ENCODE peak calls at places on chromosomes 4 and X, in eight cellular contexts. One of them, this sample, is unnamed.

GRCh38 chr4:140004580-140005314 is 149.2 kb downstream of the MAML3 start:
- DNase-seq in A673: peak
- DNase-seq in nephron progenitor cell: peak
- DNase-seq in epithelial cell of esophagus: peak
- DNase-seq in AG09319: no peak
- DNase-seq in glutamatergic neuron: peak
- DNase-seq in cardiac muscle cell: peak
- DNase-seq in GM13976: no peak
- DNase-seq in this sample: no peak

GRCh38 chr4:89123418-89123817 is 12.1 kb downstream of the TIGD2 start:
- DNase-seq in A673: no peak
- DNase-seq in nephron progenitor cell: no peak
- DNase-seq in epithelial cell of esophagus: peak
- DNase-seq in AG09319: no peak
- DNase-seq in glutamatergic neuron: no peak
- DNase-seq in cardiac muscle cell: no peak
- DNase-seq in GM13976: no peak
- DNase-seq in this sample: no peak

GRCh38 chr4:78345237-78345636 is 206.3 kb upstream of the ANXA3 start:
- DNase-seq in A673: no peak
- DNase-seq in nephron progenitor cell: no peak
- DNase-seq in epithelial cell of esophagus: no peak
- DNase-seq in AG09319: no peak
- DNase-seq in glutamatergic neuron: no peak
- DNase-seq in cardiac muscle cell: no peak
- DNase-seq in GM13976: no peak
- DNase-seq in this sample: no peak

GRCh38 chr4:189785257-189785656 is 155.4 kb upstream of the FRG1 start:
- DNase-seq in A673: no peak
- DNase-seq in nephron progenitor cell: no peak
- DNase-seq in epithelial cell of esophagus: no peak
- DNase-seq in AG09319: no peak
- DNase-seq in glutamatergic neuron: no peak
- DNase-seq in cardiac muscle cell: no peak
- DNase-seq in GM13976: no peak
- DNase-seq in this sample: no peak

GRCh38 chr4:25951390-25951952 is 37.5 kb downstream of the SMIM20 start:
- DNase-seq in A673: no peak
- DNase-seq in nephron progenitor cell: peak
- DNase-seq in epithelial cell of esophagus: no peak
- DNase-seq in AG09319: no peak
- DNase-seq in glutamatergic neuron: no peak
- DNase-seq in cardiac muscle cell: no peak
- DNase-seq in GM13976: no peak
- DNase-seq in this sample: no peak

GRCh38 chr4:88208146-88208545 is 49.7 kb upstream of the ABCG2 start:
- DNase-seq in A673: no peak
- DNase-seq in nephron progenitor cell: no peak
- DNase-seq in epithelial cell of esophagus: no peak
- DNase-seq in AG09319: no peak
- DNase-seq in glutamatergic neuron: no peak
- DNase-seq in cardiac muscle cell: no peak
- DNase-seq in GM13976: no peak
- DNase-seq in this sample: no peak

GRCh38 chrX:69919749-69920148 is 130.0 kb downstream of the AWAT2 start:
- DNase-seq in A673: no peak
- DNase-seq in nephron progenitor cell: no peak
- DNase-seq in epithelial cell of esophagus: no peak
- DNase-seq in AG09319: no peak
- DNase-seq in glutamatergic neuron: no peak
- DNase-seq in cardiac muscle cell: peak
- DNase-seq in GM13976: no peak
- DNase-seq in this sample: no peak

GRCh38 chr4:15428611-15429010 is 778 bp downstream of the C1QTNF7 start:
- DNase-seq in A673: no peak
- DNase-seq in nephron progenitor cell: no peak
- DNase-seq in epithelial cell of esophagus: peak
- DNase-seq in AG09319: no peak
- DNase-seq in glutamatergic neuron: no peak
- DNase-seq in cardiac muscle cell: no peak
- DNase-seq in GM13976: no peak
- DNase-seq in this sample: no peak

GRCh38 chr4:159787901-159788300 is 685.0 kb downstream of the RAPGEF2 start:
- DNase-seq in A673: peak
- DNase-seq in nephron progenitor cell: no peak
- DNase-seq in epithelial cell of esophagus: peak
- DNase-seq in AG09319: no peak
- DNase-seq in glutamatergic neuron: no peak
- DNase-seq in cardiac muscle cell: no peak
- DNase-seq in GM13976: no peak
- DNase-seq in this sample: no peak

GRCh38 chr4:46933686-46934085 is 24.6 kb upstream of the COX7B2 start:
- DNase-seq in A673: no peak
- DNase-seq in nephron progenitor cell: no peak
- DNase-seq in epithelial cell of esophagus: peak
- DNase-seq in AG09319: no peak
- DNase-seq in glutamatergic neuron: no peak
- DNase-seq in cardiac muscle cell: no peak
- DNase-seq in GM13976: no peak
- DNase-seq in this sample: no peak

GRCh38 chr4:183348706-183349659 is 26.8 kb upstream of the CLDN24 start:
- DNase-seq in A673: no peak
- DNase-seq in nephron progenitor cell: no peak
- DNase-seq in epithelial cell of esophagus: peak
- DNase-seq in AG09319: peak
- DNase-seq in glutamatergic neuron: no peak
- DNase-seq in cardiac muscle cell: peak
- DNase-seq in GM13976: no peak
- DNase-seq in this sample: no peak

GRCh38 chr4:172850838-172851237 is 317.8 kb upstream of the GALNT7 start:
- DNase-seq in A673: peak
- DNase-seq in nephron progenitor cell: no peak
- DNase-seq in epithelial cell of esophagus: peak
- DNase-seq in AG09319: no peak
- DNase-seq in glutamatergic neuron: no peak
- DNase-seq in cardiac muscle cell: peak
- DNase-seq in GM13976: no peak
- DNase-seq in this sample: no peak

GRCh38 chr4:117400039-117400835 is 314.9 kb upstream of the TRAM1L1 start:
- DNase-seq in A673: peak
- DNase-seq in nephron progenitor cell: no peak
- DNase-seq in epithelial cell of esophagus: peak
- DNase-seq in AG09319: no peak
- DNase-seq in glutamatergic neuron: no peak
- DNase-seq in cardiac muscle cell: peak
- DNase-seq in GM13976: no peak
- DNase-seq in this sample: no peak

GRCh38 chr4:103306870-103307345 is 108.8 kb upstream of the CENPE start:
- DNase-seq in A673: no peak
- DNase-seq in nephron progenitor cell: peak
- DNase-seq in epithelial cell of esophagus: peak
- DNase-seq in AG09319: no peak
- DNase-seq in glutamatergic neuron: no peak
- DNase-seq in cardiac muscle cell: peak
- DNase-seq in GM13976: no peak
- DNase-seq in this sample: no peak

GRCh38 chr4:3853388-3854035 is 87.3 kb downstream of the ADRA2C start:
- DNase-seq in A673: no peak
- DNase-seq in nephron progenitor cell: no peak
- DNase-seq in epithelial cell of esophagus: no peak
- DNase-seq in AG09319: no peak
- DNase-seq in glutamatergic neuron: no peak
- DNase-seq in cardiac muscle cell: no peak
- DNase-seq in GM13976: no peak
- DNase-seq in this sample: no peak

GRCh38 chr4:105963461-105964400 is 68.5 kb downstream of the NPNT start:
- DNase-seq in A673: no peak
- DNase-seq in nephron progenitor cell: no peak
- DNase-seq in epithelial cell of esophagus: peak
- DNase-seq in AG09319: no peak
- DNase-seq in glutamatergic neuron: no peak
- DNase-seq in cardiac muscle cell: no peak
- DNase-seq in GM13976: no peak
- DNase-seq in this sample: no peak

GRCh38 chr4:74479009-74479408 is 34.1 kb downstream of the AREG start:
- DNase-seq in A673: no peak
- DNase-seq in nephron progenitor cell: no peak
- DNase-seq in epithelial cell of esophagus: no peak
- DNase-seq in AG09319: no peak
- DNase-seq in glutamatergic neuron: no peak
- DNase-seq in cardiac muscle cell: no peak
- DNase-seq in GM13976: no peak
- DNase-seq in this sample: no peak

GRCh38 chr4:183571350-183572076 is 66.7 kb downstream of the ING2 start:
- DNase-seq in A673: no peak
- DNase-seq in nephron progenitor cell: no peak
- DNase-seq in epithelial cell of esophagus: peak
- DNase-seq in AG09319: no peak
- DNase-seq in glutamatergic neuron: no peak
- DNase-seq in cardiac muscle cell: peak
- DNase-seq in GM13976: no peak
- DNase-seq in this sample: no peak

GRCh38 chrX:110219920-110220319 is 98.0 kb downstream of the AMMECR1 start:
- DNase-seq in A673: no peak
- DNase-seq in nephron progenitor cell: no peak
- DNase-seq in epithelial cell of esophagus: peak
- DNase-seq in AG09319: no peak
- DNase-seq in glutamatergic neuron: no peak
- DNase-seq in cardiac muscle cell: peak
- DNase-seq in GM13976: no peak
- DNase-seq in this sample: no peak

GRCh38 chr4:184833046-184833838 is 7.5 kb upstream of the ACSL1 start:
- DNase-seq in A673: no peak
- DNase-seq in nephron progenitor cell: no peak
- DNase-seq in epithelial cell of esophagus: no peak
- DNase-seq in AG09319: no peak
- DNase-seq in glutamatergic neuron: peak
- DNase-seq in cardiac muscle cell: no peak
- DNase-seq in GM13976: no peak
- DNase-seq in this sample: no peak

GRCh38 chr4:15037923-15038541 is 35.8 kb downstream of the CPEB2 start:
- DNase-seq in A673: no peak
- DNase-seq in nephron progenitor cell: no peak
- DNase-seq in epithelial cell of esophagus: no peak
- DNase-seq in AG09319: no peak
- DNase-seq in glutamatergic neuron: no peak
- DNase-seq in cardiac muscle cell: no peak
- DNase-seq in GM13976: no peak
- DNase-seq in this sample: no peak

GRCh38 chr4:38759077-38759789 is 23.6 kb downstream of the TLR10 start:
- DNase-seq in A673: peak
- DNase-seq in nephron progenitor cell: peak
- DNase-seq in epithelial cell of esophagus: peak
- DNase-seq in AG09319: no peak
- DNase-seq in glutamatergic neuron: peak
- DNase-seq in cardiac muscle cell: peak
- DNase-seq in GM13976: peak
- DNase-seq in this sample: peak
- TF ChIP-seq CTCF in A673: peak
- TF ChIP-seq CTCF in nephron progenitor cell: peak
- TF ChIP-seq CTCF in epithelial cell of esophagus: peak
- TF ChIP-seq CTCF in AG09319: peak
- TF ChIP-seq CTCF in glutamatergic neuron: peak
- TF ChIP-seq CTCF in cardiac muscle cell: peak
- TF ChIP-seq CTCF in GM13976: peak
- TF ChIP-seq CTCF in this sample: peak

DNA sequence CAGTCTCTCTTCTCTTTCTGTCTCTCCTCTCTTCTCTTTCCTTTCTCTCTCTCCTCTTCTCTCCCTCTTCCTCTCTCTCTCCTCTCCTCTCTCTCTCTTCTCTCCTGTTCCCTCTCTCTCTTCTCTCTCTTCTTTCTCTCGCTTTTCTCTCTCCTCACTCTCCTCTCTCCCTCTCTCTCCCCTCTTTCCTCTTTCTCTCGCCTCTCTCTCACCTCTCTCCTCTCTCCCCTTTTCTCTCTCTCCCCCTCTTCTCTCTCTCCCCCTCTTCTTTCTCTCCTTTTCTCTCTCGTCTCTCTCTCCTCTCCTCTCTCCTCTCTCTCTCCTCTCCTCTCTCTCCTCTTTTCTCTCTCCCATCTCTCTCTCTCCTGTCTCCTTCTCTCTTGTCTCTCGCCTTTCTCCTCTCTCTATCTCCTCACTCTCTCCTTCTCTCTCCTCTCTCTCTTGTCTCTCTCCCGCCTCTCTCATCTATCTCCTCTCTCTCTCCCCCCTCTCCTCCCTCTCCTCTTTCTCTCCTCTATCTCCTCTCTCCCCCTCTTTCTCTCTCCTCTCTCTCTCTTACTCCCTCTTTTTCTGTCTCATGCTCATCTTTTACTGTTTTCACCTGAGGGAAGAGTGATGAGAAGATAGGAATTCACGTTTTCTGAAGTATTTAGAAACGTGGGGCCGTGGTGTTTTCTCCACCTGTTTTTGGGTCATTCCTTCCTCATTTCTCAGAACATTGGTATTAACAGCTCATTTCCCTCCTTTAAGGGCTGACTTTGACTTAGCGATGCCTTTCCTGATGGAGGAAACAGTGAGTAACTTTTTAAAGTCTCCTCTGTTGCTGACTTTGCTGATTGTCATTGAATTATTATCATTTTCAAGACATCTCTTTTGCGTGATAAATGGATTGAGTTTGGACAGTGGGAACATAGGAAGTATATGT is 80.6 kb upstream of the CD99 start:
- DNase-seq in A673: no peak
- DNase-seq in nephron progenitor cell: no peak
- DNase-seq in epithelial cell of esophagus: no peak
- DNase-seq in AG09319: no peak
- DNase-seq in glutamatergic neuron: no peak
- DNase-seq in cardiac muscle cell: no peak
- DNase-seq in GM13976: peak
- DNase-seq in this sample: no peak
- TF ChIP-seq CTCF in A673: no peak
- TF ChIP-seq CTCF in nephron progenitor cell: no peak
- TF ChIP-seq CTCF in epithelial cell of esophagus: no peak
- TF ChIP-seq CTCF in AG09319: no peak
- TF ChIP-seq CTCF in glutamatergic neuron: no peak
- TF ChIP-seq CTCF in cardiac muscle cell: no peak
- TF ChIP-seq CTCF in GM13976: no peak
- TF ChIP-seq CTCF in this sample: no peak

DNA sequence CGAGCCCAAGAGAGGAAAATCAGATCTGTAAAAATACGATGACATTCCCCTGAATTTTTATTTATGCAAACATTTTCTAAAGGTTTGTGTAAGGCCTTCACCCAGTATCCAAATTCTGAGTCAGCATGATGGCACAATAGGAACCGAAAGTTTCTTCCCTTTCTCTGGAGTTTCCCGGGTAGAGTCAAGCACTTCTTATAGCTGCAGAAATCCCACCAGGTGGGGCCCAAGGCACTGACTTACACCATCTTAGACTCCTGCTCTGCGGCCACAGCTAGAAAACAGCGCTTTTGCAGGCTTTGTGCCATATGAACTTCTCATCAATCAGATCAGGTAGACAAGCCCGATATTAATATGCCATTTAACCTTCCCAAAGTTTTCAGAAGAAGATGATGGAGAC is 13.4 kb downstream of the LEF1 start:
- DNase-seq in A673: no peak
- DNase-seq in nephron progenitor cell: no peak
- DNase-seq in epithelial cell of esophagus: peak
- DNase-seq in AG09319: no peak
- DNase-seq in glutamatergic neuron: no peak
- DNase-seq in cardiac muscle cell: no peak
- DNase-seq in GM13976: no peak
- DNase-seq in this sample: no peak
- TF ChIP-seq CTCF in A673: no peak
- TF ChIP-seq CTCF in nephron progenitor cell: no peak
- TF ChIP-seq CTCF in epithelial cell of esophagus: no peak
- TF ChIP-seq CTCF in AG09319: no peak
- TF ChIP-seq CTCF in glutamatergic neuron: no peak
- TF ChIP-seq CTCF in cardiac muscle cell: no peak
- TF ChIP-seq CTCF in GM13976: no peak
- TF ChIP-seq CTCF in this sample: no peak

GRCh38 chr4:153790962-153791551 is 2.2 kb upstream of the SFRP2 start:
- DNase-seq in A673: no peak
- DNase-seq in nephron progenitor cell: peak
- DNase-seq in epithelial cell of esophagus: peak
- DNase-seq in AG09319: no peak
- DNase-seq in glutamatergic neuron: peak
- DNase-seq in cardiac muscle cell: peak
- DNase-seq in GM13976: peak
- DNase-seq in this sample: peak
- TF ChIP-seq CTCF in A673: no peak
- TF ChIP-seq CTCF in nephron progenitor cell: peak
- TF ChIP-seq CTCF in epithelial cell of esophagus: no peak
- TF ChIP-seq CTCF in AG09319: peak
- TF ChIP-seq CTCF in glutamatergic neuron: no peak
- TF ChIP-seq CTCF in cardiac muscle cell: peak
- TF ChIP-seq CTCF in GM13976: no peak
- TF ChIP-seq CTCF in this sample: no peak

This sample was measured in GM10248.